ENCODE peak calls at places on chromosome 3, in four cellular contexts. P, B, Q and S are unnamed samples.

GRCh38 chr3:42683875-42684593 is 1.3 kb upstream of the KLHL40 start:
- DNase-seq in Q (peak), B (peak), P (peak), S (peak)

GRCh38 chr3:161500057-161500836 is 3.6 kb downstream of the OTOL1 start:
- DNase-seq in P (no peak), Q (no peak), B (peak), S (no peak)

GRCh38 chr3:189132125-189132744 is 39.5 kb upstream of the TPRG1 start:
- DNase-seq in B (peak), P (peak), Q (peak), S (no peak)

GRCh38 chr3:179260949-179261765 is 10.2 kb upstream of the KCNMB3 start:
- DNase-seq in B (peak), Q (peak), P (peak), S (peak)

GRCh38 chr3:42020681-42021307 is 58.9 kb upstream of the ULK4 start:
- DNase-seq in B (peak), Q (no peak), P (no peak), S (no peak)

GRCh38 chr3:33883538-33884203 is 85.2 kb downstream of the PDCD6IP start:
- DNase-seq in B (peak), P (no peak), Q (no peak), S (peak)

GRCh38 chr3:47910777-47911440 is 105.3 kb downstream of the MAP4 start:
- DNase-seq in B (peak), P (peak), Q (no peak), S (no peak)

GRCh38 chr3:189630667-189631372 is 369 bp upstream of the TP63 start:
- DNase-seq in Q (no peak), B (peak), P (no peak), S (no peak)

GRCh38 chr3:150798122-150798618 is 35.2 kb upstream of the SIAH2 start:
- DNase-seq in Q (no peak), P (no peak), B (peak), S (no peak)

GRCh38 chr3:69052567-69052898 is 400 bp upstream of the TMF1 start:
- DNase-seq in B (no peak), P (no peak), Q (no peak), S (no peak)

GRCh38 chr3:117350386-117350785 is 640.8 kb downstream of the TUSC7 start:
- DNase-seq in B (no peak), P (no peak), Q (no peak), S (no peak)

GRCh38 chr3:124639406-124640237 is 90.6 kb upstream of the UMPS start:
- DNase-seq in B (no peak), P (no peak), Q (no peak), S (no peak)

GRCh38 chr3:129184396-129184656 is 630 bp upstream of the CNBP start:
- DNase-seq in B (no peak), Q (no peak), P (no peak), S (no peak)

GRCh38 chr3:150544040-150544439 is 2.3 kb downstream of the SERP1 start:
- DNase-seq in B (peak), Q (no peak), P (no peak), S (no peak)

GRCh38 chr3:195117978-195118581 is 152.9 kb downstream of the XXYLT1 start:
- DNase-seq in Q (no peak), P (no peak), B (peak), S (no peak)

GRCh38 chr3:194311000-194311399 is 40.1 kb downstream of the CPN2 start:
- DNase-seq in B (no peak), Q (no peak), P (no peak), S (no peak)

GRCh38 chr3:138987181-138987580 is 18.9 kb downstream of the PRR23A start:
- DNase-seq in B (no peak), Q (no peak), P (no peak), S (no peak)

GRCh38 chr3:193732827-193733226 is 139.8 kb downstream of the OPA1 start:
- DNase-seq in Q (no peak), P (no peak), B (no peak), S (no peak)

GRCh38 chr3:148902173-148902791 is 37.2 kb downstream of the CPA3 start:
- DNase-seq in B (peak), Q (no peak), P (no peak), S (no peak)

GRCh38 chr3:49593046-49593445 is 38.8 kb downstream of the BSN start:
- DNase-seq in B (no peak), P (no peak), Q (no peak), S (no peak)

GRCh38 chr3:169146112-169146665 is 517.3 kb downstream of the MECOM start:
- DNase-seq in B (peak), Q (peak), P (no peak), S (peak)

GRCh38 chr3:101617478-101617877 is 43.5 kb downstream of the PCNP start:
- DNase-seq in B (no peak), P (no peak), Q (no peak), S (no peak)

GRCh38 chr3:162165346-162165745 is 668.7 kb downstream of the OTOL1 start:
- DNase-seq in B (peak), P (no peak), Q (no peak), S (no peak)

GRCh38 chr3:140455476-140455875 is 222.4 kb upstream of the TRIM42 start:
- DNase-seq in Q (no peak), P (no peak), B (no peak), S (no peak)

GRCh38 chr3:50155891-50156290 is 767 bp downstream of the SEMA3F start:
- DNase-seq in B (no peak), P (no peak), Q (no peak), S (no peak)

GRCh38 chr3:125202197-125202596 is 10.4 kb downstream of the SLC12A8 start:
- DNase-seq in B (no peak), Q (no peak), P (no peak), S (no peak)

GRCh38 chr3:179233043-179233442 is 17.9 kb downstream of the KCNMB3 start:
- DNase-seq in B (no peak), Q (no peak), P (no peak), S (no peak)

GRCh38 chr3:127749787-127750225 is 72.5 kb downstream of the MGLL start:
- DNase-seq in Q (no peak), B (no peak), P (no peak), S (no peak)

GRCh38 chr3:100033184-100033583 is 81.1 kb downstream of the FILIP1L start:
- DNase-seq in P (peak), B (peak), Q (no peak), S (no peak)

GRCh38 chr3:49566312-49566711 is 12.0 kb downstream of the BSN start:
- DNase-seq in P (no peak), B (no peak), Q (no peak), S (no peak)

GRCh38 chr3:30875505-30875904 is 19.0 kb downstream of the GADL1 start:
- DNase-seq in B (no peak), Q (no peak), P (no peak), S (no peak)

GRCh38 chr3:141471160-141471559 is 15.7 kb upstream of the RASA2 start:
- DNase-seq in P (no peak), Q (no peak), B (no peak), S (no peak)

GRCh38 chr3:157754415-157754814 is 251.2 kb upstream of the VEPH1 start:
- DNase-seq in P (no peak), B (no peak), Q (no peak), S (no peak)

GRCh38 chr3:2826453-2826852 is 283.7 kb downstream of the IL5RA start:
- DNase-seq in B (no peak), Q (no peak), P (no peak), S (no peak)

DNA sequence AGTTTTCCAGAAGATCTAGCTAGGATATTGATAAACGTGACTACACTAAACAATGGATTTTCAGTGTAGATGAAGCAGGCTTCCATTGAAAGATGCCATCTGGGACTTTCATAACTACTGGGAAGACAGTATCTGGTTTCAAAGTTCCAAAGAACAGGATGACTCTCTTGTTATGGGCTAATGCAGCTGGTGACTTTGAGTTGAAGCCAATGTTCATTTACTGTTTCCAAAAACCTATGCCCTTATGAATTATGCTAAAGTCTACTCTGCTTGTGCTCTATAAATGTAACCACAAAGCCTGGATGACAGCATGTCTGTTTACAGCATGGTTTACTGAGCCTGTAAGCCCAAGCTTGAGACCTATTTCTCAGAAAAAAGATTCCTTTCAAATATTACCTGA is 245.4 kb downstream of the GBE1 start:
- DNase-seq in Q (no peak), B (peak), P (no peak), S (no peak)
- H3K4me3 ChIP-seq in Q (no peak), B (no peak), P (no peak), S (no peak)

DNA sequence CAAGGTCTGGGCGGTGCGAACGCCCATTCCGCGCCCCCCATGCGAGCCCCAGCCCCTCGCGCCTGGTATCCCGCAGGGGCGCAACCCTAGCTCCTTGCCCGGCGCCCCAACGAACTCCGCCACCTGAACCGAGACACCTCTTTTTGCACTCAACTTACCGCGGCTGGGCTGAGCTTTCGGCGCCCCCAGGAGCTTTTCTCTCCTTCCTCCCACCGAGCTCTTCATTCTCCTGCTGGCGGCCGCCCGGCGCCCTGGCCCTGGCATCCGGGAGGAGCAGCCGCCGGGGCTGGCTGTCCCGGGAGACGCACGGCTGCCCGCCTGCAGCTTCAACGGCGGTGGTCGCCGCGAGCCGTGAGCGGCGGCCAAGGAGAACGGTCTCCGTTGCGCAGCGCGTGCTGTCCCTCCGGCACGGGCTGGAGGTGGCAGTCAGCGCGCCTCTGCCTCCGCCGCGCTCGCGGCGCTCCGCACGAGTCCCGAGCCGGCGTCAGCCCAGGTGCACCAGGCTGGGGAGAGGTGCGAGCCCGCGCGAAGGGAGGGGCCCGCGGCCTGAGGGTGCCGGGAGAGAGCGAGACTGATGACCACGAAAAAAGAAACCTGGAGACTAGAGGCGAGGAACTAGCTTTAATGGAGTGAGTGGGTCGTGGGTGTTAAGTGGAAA is 621.4 kb upstream of the ZNF385D start:
- DNase-seq in Q (peak), B (no peak), P (no peak), S (peak)
- H3K4me3 ChIP-seq in Q (peak), B (no peak), P (no peak), S (peak)

DNA sequence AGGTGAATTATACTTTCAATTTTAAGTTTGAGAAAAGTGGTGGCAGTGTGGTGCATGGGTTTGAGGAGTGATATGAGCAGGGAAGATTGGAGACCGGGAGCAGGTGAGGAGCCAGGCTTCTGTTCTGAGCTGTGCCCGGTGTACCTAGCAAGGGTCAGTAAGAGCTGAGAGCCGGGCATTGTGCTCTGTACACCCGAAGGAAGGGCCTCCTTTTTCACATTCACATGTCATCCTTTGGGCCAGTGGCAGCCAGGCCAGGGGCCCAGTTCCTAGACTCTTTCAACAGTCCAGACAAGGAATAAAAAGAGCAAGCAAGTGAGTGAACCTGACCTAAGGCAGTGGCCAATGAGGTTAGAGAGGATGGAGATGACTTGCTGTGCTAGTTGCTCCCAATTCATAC is 5.1 kb upstream of the TRA2B start:
- DNase-seq in P (no peak), B (no peak), Q (no peak), S (no peak)
- H3K4me3 ChIP-seq in P (no peak), B (no peak), Q (peak), S (no peak)

GRCh38 chr3:29531611-29532150 is 250.8 kb downstream of the RBMS3 start:
- DNase-seq in B (no peak), Q (no peak), P (no peak), S (no peak)
- H3K4me3 ChIP-seq in B (no peak), Q (no peak), P (no peak), S (no peak)

GRCh38 chr3:184277366-184277765 is 1.5 kb downstream of the ECE2 start:
- DNase-seq in B (no peak), Q (no peak), P (no peak), S (no peak)

GRCh38 chr3:184272269-184272668 is 3.6 kb upstream of the ECE2 start:
- DNase-seq in P (no peak), B (no peak), Q (no peak), S (no peak)

GRCh38 chr3:184275302-184275701 is 520 bp upstream of the ECE2 start:
- DNase-seq in P (no peak), Q (no peak), B (no peak), S (no peak)

GRCh38 chr3:184275961-184276910 is at the start of gene ECE2:
- DNase-seq in P (no peak), B (no peak), Q (no peak), S (no peak)
- H3K4me3 ChIP-seq in P (no peak), B (no peak), Q (peak), S (no peak)

GRCh38 chr3:12799525-12800440 is 3.3 kb downstream of the CAND2 start:
- DNase-seq in B (no peak), Q (no peak), P (no peak), S (no peak)
- H3K4me3 ChIP-seq in B (no peak), Q (peak), P (no peak), S (no peak)